ENCODE peak calls at places on chromosomes 11 and 22, in nine cellular contexts. One of them, this sample, is unnamed.

GRCh38 chr11:12454782-12455181 is 77.4 kb downstream of the PARVA start:
- DNase-seq in hepatocyte: no peak
- DNase-seq in stimulated activated CD8-positive, alpha-beta memory T cell treated with anti-CD3 and anti-CD28 coated beads, Interleukin-4, amount 100 ng/mL, for 48 hours: no peak
- DNase-seq in DMS153: no peak
- DNase-seq in central memory CD4-positive, alpha-beta T cell: no peak
- DNase-seq in cardiac muscle cell: no peak
- DNase-seq in CD8-positive, alpha-beta memory T cell: no peak
- DNase-seq in upper lobe of right lung: no peak
- DNase-seq in mesothelial cell of epicardium: no peak
- DNase-seq in this sample: no peak

GRCh38 chr11:118437046-118437735 is 899 bp downstream of the KMT2A start:
- DNase-seq in hepatocyte: peak; percentile 70
- DNase-seq in stimulated activated CD8-positive, alpha-beta memory T cell treated with anti-CD3 and anti-CD28 coated beads, Interleukin-4, amount 100 ng/mL, for 48 hours: peak; percentile 61
- DNase-seq in DMS153: peak; percentile 26
- DNase-seq in central memory CD4-positive, alpha-beta T cell: peak; percentile 37
- DNase-seq in cardiac muscle cell: peak; percentile 61
- DNase-seq in CD8-positive, alpha-beta memory T cell: peak; percentile 32
- DNase-seq in upper lobe of right lung: peak; percentile 68
- DNase-seq in mesothelial cell of epicardium: peak; percentile 21
- DNase-seq in this sample: peak; percentile 43

GRCh38 chr11:76599041-76600013 is 71.2 kb downstream of the LRRC32 start:
- DNase-seq in hepatocyte: peak; percentile 26
- DNase-seq in stimulated activated CD8-positive, alpha-beta memory T cell treated with anti-CD3 and anti-CD28 coated beads, Interleukin-4, amount 100 ng/mL, for 48 hours: peak; percentile 17
- DNase-seq in DMS153: no peak
- DNase-seq in central memory CD4-positive, alpha-beta T cell: no peak
- DNase-seq in cardiac muscle cell: no peak
- DNase-seq in CD8-positive, alpha-beta memory T cell: no peak
- DNase-seq in upper lobe of right lung: peak; percentile 47
- DNase-seq in mesothelial cell of epicardium: no peak
- DNase-seq in this sample: no peak

GRCh38 chr11:104098555-104098954 is 62.1 kb downstream of the DDI1 start:
- DNase-seq in hepatocyte: no peak
- DNase-seq in stimulated activated CD8-positive, alpha-beta memory T cell treated with anti-CD3 and anti-CD28 coated beads, Interleukin-4, amount 100 ng/mL, for 48 hours: no peak
- DNase-seq in DMS153: no peak
- DNase-seq in central memory CD4-positive, alpha-beta T cell: no peak
- DNase-seq in cardiac muscle cell: no peak
- DNase-seq in CD8-positive, alpha-beta memory T cell: no peak
- DNase-seq in upper lobe of right lung: no peak
- DNase-seq in mesothelial cell of epicardium: no peak
- DNase-seq in this sample: no peak

GRCh38 chr11:110430267-110431211 is 791 bp downstream of the FDX1 start:
- DNase-seq in hepatocyte: peak; percentile 59
- DNase-seq in stimulated activated CD8-positive, alpha-beta memory T cell treated with anti-CD3 and anti-CD28 coated beads, Interleukin-4, amount 100 ng/mL, for 48 hours: no peak
- DNase-seq in DMS153: no peak
- DNase-seq in central memory CD4-positive, alpha-beta T cell: peak; percentile 22
- DNase-seq in cardiac muscle cell: peak; percentile 33
- DNase-seq in CD8-positive, alpha-beta memory T cell: no peak
- DNase-seq in upper lobe of right lung: peak; percentile 82
- DNase-seq in mesothelial cell of epicardium: no peak
- DNase-seq in this sample: no peak

GRCh38 chr11:114466742-114467141 is 27.5 kb downstream of the REXO2 start:
- DNase-seq in hepatocyte: no peak
- DNase-seq in stimulated activated CD8-positive, alpha-beta memory T cell treated with anti-CD3 and anti-CD28 coated beads, Interleukin-4, amount 100 ng/mL, for 48 hours: no peak
- DNase-seq in DMS153: no peak
- DNase-seq in central memory CD4-positive, alpha-beta T cell: no peak
- DNase-seq in cardiac muscle cell: no peak
- DNase-seq in CD8-positive, alpha-beta memory T cell: no peak
- DNase-seq in upper lobe of right lung: no peak
- DNase-seq in mesothelial cell of epicardium: no peak
- DNase-seq in this sample: no peak

GRCh38 chr11:43868852-43869567 is 11.6 kb upstream of the ALKBH3 start:
- DNase-seq in hepatocyte: peak; percentile 38
- DNase-seq in stimulated activated CD8-positive, alpha-beta memory T cell treated with anti-CD3 and anti-CD28 coated beads, Interleukin-4, amount 100 ng/mL, for 48 hours: peak; percentile 45
- DNase-seq in DMS153: peak; percentile 84
- DNase-seq in central memory CD4-positive, alpha-beta T cell: peak; percentile 44
- DNase-seq in cardiac muscle cell: no peak
- DNase-seq in CD8-positive, alpha-beta memory T cell: no peak
- DNase-seq in upper lobe of right lung: no peak
- DNase-seq in mesothelial cell of epicardium: no peak
- DNase-seq in this sample: no peak

GRCh38 chr11:12717851-12718291 is 43.6 kb downstream of the TEAD1 start:
- DNase-seq in hepatocyte: no peak
- DNase-seq in stimulated activated CD8-positive, alpha-beta memory T cell treated with anti-CD3 and anti-CD28 coated beads, Interleukin-4, amount 100 ng/mL, for 48 hours: peak; percentile 59
- DNase-seq in DMS153: no peak
- DNase-seq in central memory CD4-positive, alpha-beta T cell: peak; percentile 78
- DNase-seq in cardiac muscle cell: no peak
- DNase-seq in CD8-positive, alpha-beta memory T cell: no peak
- DNase-seq in upper lobe of right lung: no peak
- DNase-seq in mesothelial cell of epicardium: no peak
- DNase-seq in this sample: no peak

GRCh38 chr22:48782326-48782725 is 1045.3 kb downstream of the BRD1 start:
- DNase-seq in hepatocyte: no peak
- DNase-seq in stimulated activated CD8-positive, alpha-beta memory T cell treated with anti-CD3 and anti-CD28 coated beads, Interleukin-4, amount 100 ng/mL, for 48 hours: no peak
- DNase-seq in DMS153: no peak
- DNase-seq in central memory CD4-positive, alpha-beta T cell: no peak
- DNase-seq in cardiac muscle cell: no peak
- DNase-seq in CD8-positive, alpha-beta memory T cell: no peak
- DNase-seq in upper lobe of right lung: no peak
- DNase-seq in mesothelial cell of epicardium: no peak
- DNase-seq in this sample: no peak

GRCh38 chr11:111189466-111189865 is 56.1 kb upstream of the POU2AF2 start:
- DNase-seq in hepatocyte: no peak
- DNase-seq in stimulated activated CD8-positive, alpha-beta memory T cell treated with anti-CD3 and anti-CD28 coated beads, Interleukin-4, amount 100 ng/mL, for 48 hours: no peak
- DNase-seq in DMS153: no peak
- DNase-seq in central memory CD4-positive, alpha-beta T cell: no peak
- DNase-seq in cardiac muscle cell: no peak
- DNase-seq in CD8-positive, alpha-beta memory T cell: no peak
- DNase-seq in upper lobe of right lung: no peak
- DNase-seq in mesothelial cell of epicardium: no peak
- DNase-seq in this sample: no peak

GRCh38 chr22:37267128-37267587 is 15.2 kb upstream of the CYTH4 start:
- DNase-seq in hepatocyte: peak; percentile 68
- DNase-seq in stimulated activated CD8-positive, alpha-beta memory T cell treated with anti-CD3 and anti-CD28 coated beads, Interleukin-4, amount 100 ng/mL, for 48 hours: peak; percentile 86
- DNase-seq in DMS153: no peak
- DNase-seq in central memory CD4-positive, alpha-beta T cell: peak; percentile 66
- DNase-seq in cardiac muscle cell: peak; percentile 74
- DNase-seq in CD8-positive, alpha-beta memory T cell: peak; percentile 59
- DNase-seq in upper lobe of right lung: peak; percentile 76
- DNase-seq in mesothelial cell of epicardium: peak; percentile 42
- DNase-seq in this sample: no peak

GRCh38 chr11:20623258-20623657 is 23.9 kb downstream of the SLC6A5 start:
- DNase-seq in hepatocyte: no peak
- DNase-seq in stimulated activated CD8-positive, alpha-beta memory T cell treated with anti-CD3 and anti-CD28 coated beads, Interleukin-4, amount 100 ng/mL, for 48 hours: no peak
- DNase-seq in DMS153: no peak
- DNase-seq in central memory CD4-positive, alpha-beta T cell: no peak
- DNase-seq in cardiac muscle cell: no peak
- DNase-seq in CD8-positive, alpha-beta memory T cell: no peak
- DNase-seq in upper lobe of right lung: no peak
- DNase-seq in mesothelial cell of epicardium: no peak
- DNase-seq in this sample: no peak